ENCODE peak calls at places on chromosomes 3 and 15, in six cellular contexts. C, O, H, E, U and Z are unnamed samples.

GRCh38 chr15:87263844-87264243 is 992.7 kb downstream of the NTRK3 start:
- DNase-seq in O (no peak), C (no peak), H (no peak), E (peak; percentile 16), U (no peak), Z (no peak)

GRCh38 chr15:45892182-45892581 is 257.4 kb downstream of the SQOR start:
- DNase-seq in U (no peak), H (no peak), C (peak; percentile 48), E (no peak), O (no peak), Z (no peak)

GRCh38 chr3:197302696-197303341 is 4.4 kb upstream of the DLG1 start:
- DNase-seq in O (no peak), H (peak; percentile 52), E (peak; percentile 46), C (peak; percentile 77), U (no peak), Z (no peak)

GRCh38 chr3:63279000-63279366 is 875 bp downstream of the SYNPR start:
- DNase-seq in O (no peak), C (no peak), E (no peak), U (peak; percentile 38), H (no peak), Z (peak; percentile 64)

GRCh38 chr3:29226709-29227108 is 54.2 kb upstream of the RBMS3 start:
- DNase-seq in O (no peak), H (peak; percentile 39), U (no peak), E (no peak), C (no peak), Z (no peak)

GRCh38 chr15:28967071-28967470 is 81.3 kb downstream of the APBA2 start:
- DNase-seq in E (peak; percentile 39), C (no peak), H (peak; percentile 70), U (no peak), O (no peak), Z (no peak)

GRCh38 chr15:100727291-100727851 is 125.0 kb downstream of the ASB7 start:
- DNase-seq in E (peak; percentile 48), H (no peak), C (peak; percentile 97), O (no peak), U (peak; percentile 27), Z (peak; percentile 8)

GRCh38 chr3:111151438-111151837 is 79.8 kb downstream of the NECTIN3 start:
- DNase-seq in C (peak; percentile 70), U (no peak), E (peak; percentile 76), O (no peak), H (peak; percentile 84), Z (peak; percentile 79)

GRCh38 chr3:52429779-52430415 is 15.0 kb downstream of the SEMA3G start:
- DNase-seq in C (no peak), E (peak; percentile 36), H (peak; percentile 28), U (no peak), O (no peak), Z (no peak)

GRCh38 chr3:10957976-10958749 is 34.4 kb upstream of the SLC6A1 start:
- DNase-seq in O (no peak), U (no peak), C (no peak), H (no peak), E (no peak), Z (no peak)

GRCh38 chr3:99866167-99866810 is 48.6 kb downstream of the CMSS1 start:
- DNase-seq in E (peak; percentile 90), H (peak; percentile 69), C (peak; percentile 77), O (no peak), U (no peak), Z (no peak)

GRCh38 chr15:69629631-69630161 is 177.1 kb downstream of the RPLP1 start:
- DNase-seq in O (no peak), H (no peak), E (no peak), C (no peak), U (no peak), Z (no peak)

GRCh38 chr3:123347205-123347604 is 101.7 kb downstream of the ADCY5 start:
- DNase-seq in H (no peak), O (no peak), E (no peak), C (no peak), U (no peak), Z (no peak)

GRCh38 chr3:49339593-49339946 is 283 bp downstream of the USP4 start:
- DNase-seq in U (peak; percentile 69), H (no peak), O (no peak), C (no peak), E (no peak), Z (peak; percentile 79)

GRCh38 chr15:90710436-90710835 is 6.7 kb upstream of the BLM start:
- DNase-seq in O (no peak), H (no peak), C (no peak), E (no peak), U (peak; percentile 75), Z (peak; percentile 59)

GRCh38 chr15:76512971-76513370 is 176.4 kb downstream of the ISL2 start:
- DNase-seq in H (peak; percentile 30), C (peak; percentile 18), U (no peak), E (peak; percentile 41), O (no peak), Z (no peak)

GRCh38 chr3:122183521-122183892 is at the start of gene CASR:
- DNase-seq in E (no peak), O (no peak), C (peak; percentile 5), H (no peak), U (peak; percentile 57), Z (peak; percentile 52)

GRCh38 chr3:170848294-170848917 is 21.6 kb downstream of the RPL22L1 start:
- DNase-seq in H (peak; percentile 52), E (no peak), U (no peak), C (no peak), O (no peak), Z (no peak)

GRCh38 chr3:62727576-62727975 is 147.6 kb downstream of the CADPS start:
- DNase-seq in E (peak; percentile 81), H (no peak), O (no peak), U (no peak), C (peak; percentile 15), Z (no peak)

GRCh38 chr3:189361103-189361835 is 189.5 kb downstream of the TPRG1 start:
- DNase-seq in U (no peak), E (peak; percentile 46), O (no peak), C (no peak), H (no peak), Z (no peak)

GRCh38 chr3:177977381-177978158 is 558.7 kb upstream of the KCNMB2 start:
- DNase-seq in E (peak; percentile 97), U (no peak), O (no peak), C (peak; percentile 74), H (peak; percentile 96), Z (no peak)

GRCh38 chr3:112672716-112673506 is 32.0 kb upstream of the CCDC80 start:
- DNase-seq in E (no peak), U (no peak), H (no peak), C (no peak), O (no peak), Z (no peak)

GRCh38 chr15:38651328-38652038 is 86.9 kb upstream of the RASGRP1 start:
- DNase-seq in O (no peak), H (no peak), U (no peak), E (no peak), C (peak; percentile 38), Z (peak; percentile 11)

DNA sequence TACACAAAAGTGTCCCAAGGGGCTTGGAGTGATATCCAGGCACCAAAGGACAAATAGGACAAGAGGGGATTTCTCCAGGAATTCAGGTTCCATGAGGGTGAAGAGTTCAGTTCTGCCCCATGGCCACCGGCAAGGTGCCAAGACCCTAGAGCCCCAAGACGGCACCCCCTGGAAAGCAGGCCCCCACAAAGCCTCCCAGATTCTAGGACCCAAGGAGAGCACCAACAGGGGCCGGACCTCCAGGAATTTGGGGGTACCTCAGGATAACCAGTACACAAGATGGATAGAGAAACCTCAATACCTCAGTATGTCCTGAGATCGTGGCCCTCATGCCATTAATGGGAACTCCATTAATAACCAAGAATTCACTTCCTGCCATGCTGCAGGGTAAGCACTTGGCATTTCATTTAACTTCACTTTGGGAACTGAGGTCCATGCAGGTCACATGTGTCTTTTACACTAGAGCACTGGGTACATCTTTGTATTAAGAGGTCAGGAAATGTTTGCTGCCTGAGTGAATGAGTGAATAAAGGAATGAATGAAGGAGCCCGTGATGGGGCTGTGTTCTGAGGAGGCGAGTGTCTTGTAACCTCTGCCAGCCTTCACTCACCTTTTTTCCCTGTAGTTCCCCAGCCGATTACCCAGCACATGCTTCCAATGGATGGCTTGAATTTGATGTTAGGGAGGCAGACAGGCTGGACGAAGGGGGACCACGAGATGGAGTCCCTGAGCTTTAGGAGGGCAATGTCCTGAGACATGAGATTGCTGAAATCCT is 15.5 kb upstream of the PRSS50 start:
- DNase-seq in H (no peak), C (no peak), E (no peak), U (peak; percentile 17), O (no peak), Z (no peak)
- TF ChIP-seq CTCF in H (no peak), C (no peak), E (no peak), U (no peak), O (no peak), Z (no peak)

GRCh38 chr3:69749461-69749860 is 10.2 kb downstream of the MITF start:
- DNase-seq in O (no peak), U (no peak), H (peak; percentile 71), C (no peak), E (no peak), Z (no peak)

GRCh38 chr3:69751118-69751517 is 11.9 kb downstream of the MITF start:
- DNase-seq in C (no peak), H (no peak), U (no peak), O (no peak), E (no peak), Z (no peak)

GRCh38 chr3:69747511-69748248 is 8.4 kb downstream of the MITF start:
- DNase-seq in C (no peak), O (no peak), H (peak; percentile 73), E (peak; percentile 8), U (no peak), Z (no peak)

GRCh38 chr3:69746119-69746518 is 6.9 kb downstream of the MITF start:
- DNase-seq in H (peak; percentile 71), O (no peak), C (no peak), U (no peak), E (no peak), Z (no peak)

DNA sequence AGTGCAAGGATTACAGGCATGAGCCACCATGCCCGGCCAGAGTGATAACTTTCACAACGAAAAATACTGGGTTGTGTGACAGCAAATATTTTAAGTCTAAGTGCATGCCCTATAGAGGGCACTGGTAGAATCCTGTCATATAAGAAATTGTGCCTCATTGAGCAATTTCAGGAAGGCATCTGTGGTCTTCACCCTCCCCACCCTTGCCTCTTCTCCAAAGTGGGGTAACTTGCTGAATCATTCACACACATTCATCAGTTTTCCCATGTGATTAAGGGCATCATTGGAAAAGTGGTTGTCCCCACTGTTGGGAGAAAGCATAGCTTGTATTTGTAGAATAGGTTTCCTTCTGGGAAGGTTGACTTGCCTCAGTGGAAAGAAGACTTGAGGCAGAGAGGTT is 9.2 kb downstream of the MITF start:
- DNase-seq in C (no peak), O (no peak), H (no peak), U (no peak), E (no peak), Z (no peak)
- H3K4me2 ChIP-seq in C (no peak overlapping the region), O (no peak overlapping the region), H (peak overlapping the region; percentile 83), U (no peak overlapping the region), E (no peak overlapping the region), Z (no peak overlapping the region)

DNA sequence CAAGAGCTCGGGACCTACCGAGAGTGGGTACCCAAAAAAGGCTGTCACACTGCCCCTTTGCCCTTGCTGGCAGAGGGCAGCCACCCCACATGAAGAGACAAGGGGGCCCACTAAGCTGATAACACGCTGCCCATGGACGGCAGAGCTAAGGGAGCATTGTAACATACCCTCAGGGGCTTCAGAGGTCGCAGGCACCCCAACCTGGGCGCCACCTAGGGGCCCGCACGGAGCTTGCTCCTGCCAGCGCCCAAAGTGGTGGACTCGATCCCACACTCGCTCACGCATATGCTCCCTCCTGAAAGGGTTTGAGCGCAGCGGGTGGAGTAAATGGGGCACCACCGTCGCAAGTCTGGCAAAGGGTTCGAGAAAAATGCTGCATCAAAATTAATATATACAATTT is 975.4 kb downstream of the ZPLD1 start:
- DNase-seq in O (no peak), E (no peak), H (no peak), U (peak; percentile 78), C (no peak), Z (peak; percentile 73)
- TF ChIP-seq CTCF in O (no peak), E (no peak), H (no peak), U (peak; percentile 82), C (no peak), Z (peak; percentile 68)

GRCh38 chr15:68020685-68021084 is 33.4 kb upstream of the PIAS1 start:
- DNase-seq in E (no peak), O (no peak), U (no peak), H (no peak), C (no peak), Z (no peak)
- H3K4me2 ChIP-seq in E (no peak overlapping the region), O (no peak overlapping the region), U (no peak overlapping the region), H (no peak overlapping the region), C (no peak overlapping the region), Z (no peak overlapping the region)